ENCODE peak calls at places on chromosome 22, in seven cellular contexts. H is right atrium auricular region; P is smooth muscle cell of the brain vasculature; Y is Panc1; L is effector CD8-positive, alpha-beta T cell; V is activated CD4-positive, alpha-beta T cell treated with anti-CD3 and anti-CD28 coated beads for 36 hours; F is stimulated activated CD8-positive, alpha-beta memory T cell treated with anti-CD3 and anti-CD28 coated beads, Interleukin-2, amount 100 ng/mL, for 1 hour. Z is an unnamed sample.

GRCh38 chr22:21652547-21653545 is 10.7 kb downstream of the SDF2L1 start:
- DNase-seq in V (no peak), H (no peak), Y (no peak), L (no peak), P (no peak), F (no peak), Z (no peak)

GRCh38 chr22:29213481-29213880 is 7.8 kb downstream of the EMID1 start:
- DNase-seq in P (no peak), F (no peak), Y (no peak), H (no peak), V (no peak), L (no peak), Z (no peak)

GRCh38 chr22:20203142-20204099 is 52.6 kb upstream of the CCDC188 start:
- DNase-seq in P (no peak), H (no peak), V (no peak), F (no peak), Y (no peak), L (no peak), Z (no peak)

GRCh38 chr22:44309137-44309536 is 3.6 kb downstream of the SHISAL1 start:
- DNase-seq in Y (peak; percentile 22), P (peak; percentile 47), L (no peak), H (peak; percentile 83), F (no peak), V (no peak), Z (peak; percentile 27)

GRCh38 chr22:38841635-38842034 is 2.2 kb downstream of the NPTXR start:
- DNase-seq in P (no peak), Y (no peak), V (no peak), F (no peak), L (no peak), H (no peak), Z (no peak)

GRCh38 chr22:43993072-43993760 is 30.9 kb upstream of the PARVB start:
- DNase-seq in F (peak; percentile 16), L (peak; percentile 36), V (peak; percentile 74), Y (peak; percentile 46), H (no peak), P (peak; percentile 36), Z (no peak)

GRCh38 chr22:37986371-37986770 is 2.0 kb upstream of the SOX10 start:
- DNase-seq in Y (no peak), F (no peak), H (no peak), V (no peak), P (no peak), L (no peak), Z (no peak)

GRCh38 chr22:37462983-37463382 is 23.2 kb downstream of the MFNG start:
- DNase-seq in Y (no peak), L (no peak), P (no peak), F (no peak), V (peak; percentile 34), H (no peak), Z (no peak)

GRCh38 chr22:37582526-37582925 is 2.6 kb upstream of the LGALS2 start:
- DNase-seq in H (no peak), Y (no peak), F (no peak), P (no peak), V (no peak), L (no peak), Z (no peak)

GRCh38 chr22:37999640-38000272 is 15.4 kb upstream of the SOX10 start:
- DNase-seq in H (no peak), V (peak; percentile 27), L (no peak), F (no peak), P (peak; percentile 12), Y (no peak), Z (no peak)

GRCh38 chr22:37591823-37592404 is 12.0 kb upstream of the LGALS2 start:
- DNase-seq in H (no peak), L (no peak), Y (no peak), V (no peak), P (no peak), F (no peak), Z (no peak)

GRCh38 chr22:40560994-40561515 is 75.5 kb downstream of the MRTFA start:
- DNase-seq in V (no peak), L (no peak), H (no peak), F (no peak), Y (no peak), P (no peak), Z (no peak)

GRCh38 chr22:30241576-30242371 is 4.8 kb downstream of the LIF start:
- DNase-seq in P (no peak), Y (no peak), L (no peak), V (no peak), F (no peak), H (no peak), Z (no peak)

GRCh38 chr22:20219667-20220628 is 48.2 kb downstream of the RTN4R start:
- DNase-seq in L (no peak), Y (no peak), F (no peak), H (no peak), P (no peak), V (no peak), Z (no peak)

GRCh38 chr22:41377846-41378245 is 3.9 kb upstream of the TEF start:
- DNase-seq in F (no peak), P (no peak), Y (no peak), H (no peak), V (no peak), L (no peak), Z (no peak)

GRCh38 chr22:28171135-28171534 is 252.1 kb upstream of the PITPNB start:
- DNase-seq in Y (no peak), F (no peak), L (no peak), H (no peak), V (no peak), P (no peak), Z (no peak)

GRCh38 chr22:50671641-50672040 is 982 bp upstream of the SHANK3 start:
- DNase-seq in F (no peak), P (no peak), L (no peak), Y (no peak), H (peak; percentile 59), V (no peak), Z (no peak)

Z was measured in SW 1271.